ENCODE peak calls at places on chromosomes 13 and 19, in four cellular contexts. L is BE2C, T is upper lobe of left lung, G is natural killer cell. Z is an unnamed sample.

GRCh38 chr13:113299951-113300350 is 2.9 kb downstream of the LAMP1 start:
- DNase-seq in L (no peak), G (no peak), T (no peak), Z (no peak)

GRCh38 chr19:18173054-18173571 is 500 bp upstream of the IFI30 start:
- DNase-seq in G (no peak), T (peak), L (no peak), Z (no peak)

GRCh38 chr19:16376649-16377048 is 52.0 kb downstream of the KLF2 start:
- DNase-seq in T (peak), L (peak), G (no peak), Z (no peak)

GRCh38 chr13:107721436-107721835 is 493.9 kb downstream of the LIG4 start:
- DNase-seq in L (no peak), G (no peak), T (no peak), Z (no peak)

GRCh38 chr19:2560369-2560768 is 84.4 kb downstream of the GADD45B start:
- DNase-seq in T (no peak), L (no peak), G (no peak), Z (no peak)

GRCh38 chr13:49098198-49098597 is 121.9 kb upstream of the MLNR start:
- DNase-seq in G (no peak), L (no peak), T (no peak), Z (no peak)

GRCh38 chr19:12834976-12835757 is 788 bp upstream of the RTBDN start:
- DNase-seq in L (peak), G (no peak), T (no peak), Z (no peak)

GRCh38 chr13:18978447-18978846 is 203.2 kb downstream of the TUBA3C start:
- DNase-seq in G (no peak), L (no peak), T (no peak), Z (no peak)

GRCh38 chr19:41323430-41324125 is 13.6 kb downstream of the CCDC97 start:
- DNase-seq in G (no peak), T (peak), L (peak), Z (no peak)

GRCh38 chr13:97116754-97117153 is 105.4 kb upstream of the MBNL2 start:
- DNase-seq in T (no peak), L (peak), G (no peak), Z (no peak)

GRCh38 chr13:62294210-62294609 is 878.6 kb upstream of the PCDH20 start:
- DNase-seq in T (no peak), G (no peak), L (no peak), Z (no peak)

GRCh38 chr19:18274303-18274775 is at the start of gene IQCN:
- DNase-seq in T (peak), G (no peak), L (no peak), Z (no peak)

GRCh38 chr19:54209748-54210494 is 9.3 kb downstream of the RPS9 start:
- DNase-seq in G (no peak), L (peak), T (no peak), Z (no peak)

GRCh38 chr19:5349041-5349440 is 8.4 kb upstream of the PTPRS start:
- DNase-seq in T (no peak), G (no peak), L (peak), Z (no peak)

GRCh38 chr13:80630685-80631121 is 289.8 kb upstream of the SPRY2 start:
- DNase-seq in L (no peak), G (no peak), T (no peak), Z (no peak)

GRCh38 chr13:28128926-28129325 is 9.4 kb upstream of the PAN3 start:
- DNase-seq in L (no peak), T (no peak), G (no peak), Z (no peak)

GRCh38 chr13:36736119-36736726 is 62.4 kb downstream of the SERTM1 start:
- DNase-seq in G (no peak), T (no peak), L (peak), Z (peak)

GRCh38 chr13:108086678-108087077 is 128.7 kb downstream of the LIG4 start:
- DNase-seq in L (peak), G (no peak), T (no peak), Z (no peak)

GRCh38 chr13:77492982-77493381 is 42.5 kb upstream of the SCEL start:
- DNase-seq in L (peak), T (no peak), G (no peak), Z (no peak)

DNA sequence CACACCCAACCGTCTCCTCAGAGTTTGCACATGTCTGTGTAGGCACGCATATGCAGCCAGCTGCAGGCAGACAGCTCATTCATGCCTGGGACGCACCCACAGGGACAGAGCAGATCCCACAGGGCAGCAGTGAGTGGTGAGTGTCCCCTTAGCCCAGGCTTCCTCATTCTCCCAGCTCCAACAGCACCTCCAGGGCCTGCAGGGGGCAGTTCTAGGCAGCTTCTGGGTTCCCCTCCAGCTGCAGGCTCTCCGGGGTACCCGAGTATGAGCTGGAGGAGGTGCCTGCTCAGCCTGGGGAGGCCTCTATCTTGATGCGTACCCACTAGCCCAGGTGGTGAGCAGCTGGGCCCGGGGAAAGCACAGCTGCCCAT is 1.3 kb upstream of the SHANK1 start:
- DNase-seq in L (no peak), T (no peak), G (no peak), Z (no peak)
- TF ChIP-seq CTCF in L (no peak), T (no peak), G (no peak), Z (no peak)

DNA sequence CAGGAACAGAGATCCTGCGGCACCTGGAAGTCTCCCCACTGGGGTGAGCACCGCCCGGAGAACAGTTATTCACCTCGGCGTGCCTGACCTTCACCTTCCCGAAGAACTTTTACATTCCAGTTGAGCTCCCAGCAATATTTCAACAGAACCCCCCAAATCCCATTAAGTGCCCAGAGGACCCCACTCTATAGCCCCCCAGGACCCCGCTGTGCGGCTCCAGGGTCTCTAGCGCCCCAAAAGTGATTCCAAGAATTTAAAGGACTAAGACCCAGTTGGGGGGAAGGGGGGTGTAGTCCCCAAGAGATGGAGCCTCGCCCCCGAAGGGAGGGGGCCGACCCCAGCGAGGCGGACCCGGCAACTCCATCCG is 480 bp downstream of the GPR108 start:
- DNase-seq in L (no peak), T (no peak), G (no peak), Z (no peak)
- TF ChIP-seq CTCF in L (no peak), T (no peak), G (no peak), Z (peak)

DNA sequence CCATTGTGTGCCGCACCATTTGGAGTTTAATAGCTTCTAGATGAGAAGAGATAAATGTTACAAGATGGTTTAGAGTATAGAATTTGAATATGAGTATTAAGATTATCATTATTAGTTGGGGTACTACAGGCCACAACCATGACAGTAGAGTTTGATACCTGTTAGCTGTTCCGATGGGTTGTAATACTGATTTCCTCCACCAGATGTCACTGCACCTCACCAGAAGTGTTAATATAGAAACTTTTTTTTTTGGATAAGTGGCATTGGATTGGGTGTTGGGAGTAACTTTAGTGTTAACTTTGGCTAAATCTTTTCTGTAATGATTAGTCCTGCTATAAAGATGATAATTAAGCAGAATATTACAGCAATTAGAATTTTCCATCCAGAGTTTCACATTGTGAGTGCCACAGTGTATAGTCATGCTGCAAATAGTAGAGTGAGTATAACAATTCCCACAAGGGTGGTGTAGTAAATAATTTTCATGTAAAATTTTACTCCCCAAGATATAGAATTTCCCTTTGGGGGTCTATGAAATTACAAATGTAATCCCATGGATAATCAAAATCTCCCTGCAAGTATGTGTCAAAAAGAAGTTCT is 56.3 kb downstream of the PSG3 start:
- DNase-seq in G (no peak), L (peak), T (no peak), Z (no peak)
- TF ChIP-seq CTCF in G (peak), L (peak), T (peak), Z (peak)

GRCh38 chr13:51895906-51896888 is 34.4 kb downstream of the CCDC70 start:
- DNase-seq in T (no peak), L (peak), G (no peak), Z (peak)
- TF ChIP-seq CTCF in T (peak), L (peak), G (peak), Z (peak)

Z was measured in progenitor cell of endocrine pancreas.